ENCODE peak calls at places on chromosome 5, in four cellular contexts. P is GM23248, A is fibroblast of lung, L is IMR-90. V is an unnamed sample.

GRCh38 chr5:83567741-83568530 is 96.4 kb downstream of the VCAN start:
- DNase-seq in P (peak; percentile 91), A (peak; percentile 96), L (peak; percentile 93), V (peak; percentile 72)

GRCh38 chr5:94746731-94747124 is 128.3 kb downstream of the SLF1 start:
- DNase-seq in A (no peak), P (no peak), L (no peak), V (peak; percentile 18)

GRCh38 chr5:14199902-14200301 is 56.8 kb downstream of the TRIO start:
- DNase-seq in L (no peak), P (peak; percentile 76), A (no peak), V (no peak)

GRCh38 chr5:138544171-138545134 is 1.4 kb upstream of the ETF1 start:
- DNase-seq in P (peak; percentile 80), L (peak; percentile 47), A (peak; percentile 35), V (peak; percentile 51)

GRCh38 chr5:9440517-9440916 is 105.4 kb downstream of the SEMA5A start:
- DNase-seq in A (peak; percentile 37), P (peak; percentile 73), L (peak; percentile 77), V (peak; percentile 31)

GRCh38 chr5:142930395-142930794 is 160.2 kb downstream of the ARHGAP26 start:
- DNase-seq in L (no peak), A (no peak), P (no peak), V (no peak)

GRCh38 chr5:64666058-64666457 is 24.2 kb upstream of the SHISAL2B start:
- DNase-seq in L (peak; percentile 93), P (peak; percentile 55), A (peak; percentile 61), V (peak; percentile 85)

GRCh38 chr5:37005252-37005651 is 128.7 kb downstream of the NIPBL start:
- DNase-seq in L (peak; percentile 77), P (peak; percentile 80), A (peak; percentile 10), V (peak; percentile 15)

GRCh38 chr5:135608761-135609443 is 30.1 kb upstream of the CXCL14 start:
- DNase-seq in P (no peak), L (no peak), A (no peak), V (no peak)

GRCh38 chr5:162221884-162222283 is 154.3 kb downstream of the GABRG2 start:
- DNase-seq in P (no peak), L (no peak), A (no peak), V (no peak)

GRCh38 chr5:131563434-131564228 is 71.4 kb downstream of the RAPGEF6 start:
- DNase-seq in P (no peak), A (no peak), L (no peak), V (no peak)

GRCh38 chr5:151886741-151887261 is 37.9 kb downstream of the GLRA1 start:
- DNase-seq in L (no peak), P (no peak), A (no peak), V (no peak)

GRCh38 chr5:91307023-91307422 is 76.1 kb downstream of the ARRDC3 start:
- DNase-seq in P (peak; percentile 94), L (peak; percentile 36), A (peak; percentile 69), V (no peak)

GRCh38 chr5:58072202-58072791 is 387.6 kb downstream of the PLK2 start:
- DNase-seq in A (peak; percentile 5), L (no peak), P (no peak), V (peak; percentile 13)

GRCh38 chr5:172855597-172856292 is 21.7 kb downstream of the ERGIC1 start:
- DNase-seq in L (no peak), P (peak; percentile 85), A (no peak), V (no peak)

GRCh38 chr5:168086104-168086610 is 205.3 kb upstream of the WWC1 start:
- DNase-seq in L (no peak), P (peak; percentile 88), A (no peak), V (peak; percentile 24)

GRCh38 chr5:80961376-80962281 is 1.5 kb downstream of the RASGRF2 start:
- DNase-seq in P (no peak), L (peak; percentile 23), A (peak; percentile 47), V (peak; percentile 65)

GRCh38 chr5:172881691-172882370 is 47.8 kb downstream of the ERGIC1 start:
- DNase-seq in L (peak; percentile 86), P (peak; percentile 78), A (peak; percentile 64), V (peak; percentile 93)

GRCh38 chr5:135192351-135192750 is 158.3 kb upstream of the PITX1 start:
- DNase-seq in A (no peak), L (no peak), P (no peak), V (no peak)

DNA sequence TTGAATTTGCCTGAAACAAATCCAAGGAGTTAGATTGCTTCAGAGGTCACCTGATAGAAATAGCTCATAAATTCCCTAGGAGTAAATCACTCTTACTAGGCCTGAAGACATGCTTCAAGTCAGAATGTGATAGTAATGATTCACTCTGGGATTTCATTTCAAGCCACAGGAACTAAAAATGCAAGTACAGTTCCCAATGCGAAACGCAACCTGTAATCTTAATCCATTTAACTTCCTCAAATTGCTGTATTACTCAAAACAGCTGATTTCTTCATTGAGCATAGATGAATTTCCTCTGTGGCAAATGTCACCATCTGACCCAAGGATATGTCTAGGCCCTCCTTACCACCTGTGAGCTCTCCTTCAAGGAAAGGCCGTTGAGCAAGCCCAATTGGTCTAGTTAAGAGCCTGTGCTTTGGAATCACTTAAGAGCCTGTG is 32.1 kb upstream of the IL6ST start:
- DNase-seq in A (peak; percentile 80), P (peak; percentile 78), L (peak; percentile 94), V (peak; percentile 39)
- H3K27me3 ChIP-seq in A (no peaks in the 10 kb centered on the region), P (no peaks in the 10 kb centered on the region), L (no peaks in the 10 kb centered on the region), V (no peaks in the 10 kb centered on the region)

GRCh38 chr5:34475249-34475966 is 180.7 kb upstream of the RAI14 start:
- DNase-seq in P (no peak), L (no peak), A (no peak), V (no peak)

GRCh38 chr5:34474573-34475021 is 181.5 kb upstream of the RAI14 start:
- DNase-seq in L (peak; percentile 77), A (peak; percentile 79), P (peak; percentile 67), V (peak; percentile 66)

GRCh38 chr5:34467436-34467835 is 188.7 kb upstream of the RAI14 start:
- DNase-seq in L (no peak), A (no peak), P (no peak), V (no peak)

GRCh38 chr5:34464820-34465219 is 191.3 kb upstream of the RAI14 start:
- DNase-seq in P (no peak), A (no peak), L (no peak), V (no peak)

GRCh38 chr5:34469971-34470370 is 186.2 kb upstream of the RAI14 start:
- DNase-seq in P (no peak), L (no peak), A (no peak), V (no peak)
- H2AFZ ChIP-seq in P (no peak overlapping the region), L (no peak overlapping the region), A (no peak overlapping the region), V (no peak overlapping the region)

GRCh38 chr5:175811594-175811993 is 59.8 kb upstream of the CPLX2 start:
- DNase-seq in L (no peak), P (no peak), A (no peak), V (no peak)
- H3K27me3 ChIP-seq in L (peaks cover 2% of the 10 kb centered on the region), P (peaks cover 9% of the 10 kb centered on the region), A (no peaks in the 10 kb centered on the region), V (peaks cover 59% of the 10 kb centered on the region)

DNA sequence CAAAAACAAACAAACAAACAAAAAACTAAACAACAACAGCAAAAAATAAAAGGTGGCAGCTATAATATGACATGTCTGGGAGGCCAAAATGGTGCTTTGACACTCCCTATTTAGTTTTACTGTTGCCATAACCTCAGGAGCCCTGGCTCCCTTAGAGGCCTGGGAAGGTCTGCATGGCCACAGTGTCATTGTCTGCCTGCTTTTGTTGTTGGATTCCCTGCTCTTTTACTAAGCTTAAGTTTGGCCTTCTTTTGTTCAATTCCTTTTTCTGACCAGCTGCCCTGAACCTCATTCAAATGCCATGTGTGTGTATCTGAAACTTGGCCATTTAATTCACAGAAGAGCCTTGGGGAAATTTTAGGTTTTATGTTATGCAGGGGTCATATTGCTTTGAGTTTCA is 458.2 kb downstream of the TMEM232 start:
- DNase-seq in P (no peak), A (no peak), L (no peak), V (no peak)
- H2AFZ ChIP-seq in P (peak overlapping the region; percentile 26), A (no peak overlapping the region), L (no peak overlapping the region), V (no peak overlapping the region)

GRCh38 chr5:120012441-120012840 is 383.1 kb downstream of the FAM170A start:
- DNase-seq in P (no peak), A (no peak), L (no peak), V (no peak)
- H3K27me3 ChIP-seq in P (no peaks in the 10 kb centered on the region), A (no peaks in the 10 kb centered on the region), L (no peaks in the 10 kb centered on the region), V (no peaks in the 10 kb centered on the region)

DNA sequence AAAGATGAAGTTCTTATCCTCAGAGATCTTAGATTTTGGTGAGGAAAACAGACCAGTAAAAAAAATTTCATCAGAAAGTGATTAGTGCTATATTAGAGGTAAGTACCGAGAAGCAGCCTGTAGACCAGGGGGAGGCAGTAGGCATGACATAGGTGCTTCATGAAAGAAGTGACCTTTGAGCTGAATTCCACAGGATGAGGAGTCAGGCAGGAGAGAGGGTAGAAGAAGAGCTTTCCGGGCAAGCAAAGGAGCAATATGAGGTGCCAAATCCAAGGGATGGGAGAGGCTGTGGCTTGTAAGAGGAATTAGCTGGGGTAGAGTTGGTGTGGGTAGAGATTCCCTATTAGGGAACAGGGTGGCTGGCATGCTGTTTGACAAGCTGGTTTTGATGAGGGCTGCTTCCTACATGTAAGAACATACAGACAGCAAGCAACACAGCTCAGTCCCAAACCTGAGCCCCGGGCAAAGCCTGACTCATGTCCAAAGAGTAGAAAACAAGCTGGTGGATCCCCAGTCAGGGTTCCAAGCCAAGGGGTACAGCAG is 48.4 kb upstream of the PWWP2A start:
- DNase-seq in L (no peak), A (no peak), P (no peak), V (no peak)
- H2AFZ ChIP-seq in L (peak overlapping the region; percentile 47), A (no peak overlapping the region), P (no peak overlapping the region), V (no peak overlapping the region)

GRCh38 chr5:116573617-116574431 is 799 bp downstream of the SEMA6A start:
- DNase-seq in L (no peak), P (peak; percentile 35), A (peak; percentile 40), V (peak; percentile 63)

GRCh38 chr5:116573279-116573616 is 1.4 kb downstream of the SEMA6A start:
- DNase-seq in L (no peak), A (no peak), P (peak; percentile 20), V (peak; percentile 56)

GRCh38 chr5:116572375-116573278 is 2.0 kb downstream of the SEMA6A start:
- DNase-seq in L (no peak), P (peak; percentile 3), A (peak; percentile 14), V (peak; percentile 48)

GRCh38 chr5:116569999-116570398 is 4.6 kb downstream of the SEMA6A start:
- DNase-seq in P (no peak), A (no peak), L (no peak), V (no peak)

GRCh38 chr5:116571568-116572321 is 2.9 kb downstream of the SEMA6A start:
- DNase-seq in L (no peak), A (no peak), P (no peak), V (peak; percentile 37)
- H3K27me3 ChIP-seq in L (peaks cover 41% of the 10 kb centered on the region), A (peaks cover 31% of the 10 kb centered on the region), P (peaks cover 56% of the 10 kb centered on the region), V (peaks cover 57% of the 10 kb centered on the region)

V was measured in mesenchymal stem cell.